ENCODE peak calls at places on chromosomes 11 and 22, in seven cellular contexts. One of them, this sample, is unnamed. For H3K4me1, the result is how much of the 10 kb centered on the place peaks cover.

GRCh38 chr22:16959345-16959930 is 48.6 kb downstream of the GAB4 start:
- DNase-seq in A549: no peak
- DNase-seq in transverse colon: no peak
- DNase-seq in DND-41: no peak
- DNase-seq in heart left ventricle: no peak
- DNase-seq in upper lobe of right lung: no peak
- DNase-seq in neuronal stem cell: no peak
- DNase-seq in this sample: no peak

GRCh38 chr11:16791494-16791961 is 53.1 kb downstream of the C11orf58 start:
- DNase-seq in upper lobe of right lung: no peak
- DNase-seq in neuronal stem cell: no peak
- DNase-seq in heart left ventricle: no peak
- DNase-seq in transverse colon: no peak
- DNase-seq in A549: peak
- DNase-seq in DND-41: no peak
- DNase-seq in this sample: no peak

GRCh38 chr11:2806351-2807058 is 79.1 kb downstream of the CDKN1C start:
- DNase-seq in neuronal stem cell: no peak
- DNase-seq in DND-41: no peak
- DNase-seq in A549: no peak
- DNase-seq in upper lobe of right lung: peak
- DNase-seq in heart left ventricle: peak
- DNase-seq in transverse colon: peak
- DNase-seq in this sample: peak

GRCh38 chr11:44563716-44564115 is 1.7 kb upstream of the CD82 start:
- DNase-seq in A549: no peak
- DNase-seq in transverse colon: no peak
- DNase-seq in DND-41: no peak
- DNase-seq in neuronal stem cell: no peak
- DNase-seq in heart left ventricle: no peak
- DNase-seq in upper lobe of right lung: no peak
- DNase-seq in this sample: no peak

GRCh38 chr11:110675548-110675947 is 36.7 kb downstream of the ARHGAP20 start:
- DNase-seq in transverse colon: no peak
- DNase-seq in neuronal stem cell: no peak
- DNase-seq in DND-41: no peak
- DNase-seq in upper lobe of right lung: no peak
- DNase-seq in A549: no peak
- DNase-seq in heart left ventricle: no peak
- DNase-seq in this sample: no peak

GRCh38 chr11:49302360-49302759 is 94.0 kb upstream of the FOLH1 start:
- DNase-seq in neuronal stem cell: no peak
- DNase-seq in A549: no peak
- DNase-seq in DND-41: no peak
- DNase-seq in upper lobe of right lung: no peak
- DNase-seq in heart left ventricle: no peak
- DNase-seq in transverse colon: no peak
- DNase-seq in this sample: no peak

GRCh38 chr22:45067731-45068130 is 57.9 kb upstream of the PHF21B start:
- DNase-seq in DND-41: no peak
- DNase-seq in neuronal stem cell: no peak
- DNase-seq in upper lobe of right lung: no peak
- DNase-seq in heart left ventricle: no peak
- DNase-seq in A549: no peak
- DNase-seq in transverse colon: no peak
- DNase-seq in this sample: no peak

GRCh38 chr11:28342704-28343103 is 234.5 kb downstream of the METTL15 start:
- DNase-seq in upper lobe of right lung: no peak
- DNase-seq in heart left ventricle: no peak
- DNase-seq in neuronal stem cell: no peak
- DNase-seq in DND-41: no peak
- DNase-seq in transverse colon: no peak
- DNase-seq in A549: peak
- DNase-seq in this sample: no peak

GRCh38 chr11:7673724-7674434 is 579 bp upstream of the CYB5R2 start:
- DNase-seq in heart left ventricle: no peak
- DNase-seq in neuronal stem cell: peak
- DNase-seq in transverse colon: peak
- DNase-seq in A549: no peak
- DNase-seq in upper lobe of right lung: peak
- DNase-seq in DND-41: no peak
- DNase-seq in this sample: peak

GRCh38 chr22:42342426-42343135 is 72.1 kb upstream of the TCF20 start:
- DNase-seq in DND-41: no peak
- DNase-seq in heart left ventricle: no peak
- DNase-seq in A549: no peak
- DNase-seq in neuronal stem cell: no peak
- DNase-seq in transverse colon: no peak
- DNase-seq in upper lobe of right lung: no peak
- DNase-seq in this sample: no peak

GRCh38 chr22:28773461-28773867 is 969 bp downstream of the CCDC117 start:
- DNase-seq in DND-41: no peak
- DNase-seq in A549: no peak
- DNase-seq in neuronal stem cell: no peak
- DNase-seq in upper lobe of right lung: no peak
- DNase-seq in transverse colon: no peak
- DNase-seq in heart left ventricle: no peak
- DNase-seq in this sample: no peak

GRCh38 chr11:67056267-67056639 is 394 bp upstream of the RHOD start:
- DNase-seq in DND-41: no peak
- DNase-seq in neuronal stem cell: no peak
- DNase-seq in heart left ventricle: no peak
- DNase-seq in upper lobe of right lung: no peak
- DNase-seq in transverse colon: no peak
- DNase-seq in A549: no peak
- DNase-seq in this sample: no peak

GRCh38 chr11:80980221-80980620 is 1539.4 kb upstream of the TENM4 start:
- DNase-seq in upper lobe of right lung: no peak
- DNase-seq in heart left ventricle: no peak
- DNase-seq in neuronal stem cell: no peak
- DNase-seq in DND-41: no peak
- DNase-seq in A549: peak
- DNase-seq in transverse colon: no peak
- DNase-seq in this sample: no peak

GRCh38 chr11:133020321-133020720 is 512.0 kb downstream of the OPCML start:
- DNase-seq in heart left ventricle: no peak
- DNase-seq in A549: no peak
- DNase-seq in transverse colon: no peak
- DNase-seq in neuronal stem cell: no peak
- DNase-seq in upper lobe of right lung: no peak
- DNase-seq in DND-41: no peak
- DNase-seq in this sample: no peak

GRCh38 chr11:74681686-74682651 is 49.3 kb downstream of the CHRDL2 start:
- DNase-seq in upper lobe of right lung: peak
- DNase-seq in neuronal stem cell: no peak
- DNase-seq in transverse colon: peak
- DNase-seq in DND-41: no peak
- DNase-seq in heart left ventricle: peak
- DNase-seq in A549: no peak
- DNase-seq in this sample: peak

GRCh38 chr11:65266210-65266609 is 4.4 kb downstream of the POLA2 start:
- DNase-seq in neuronal stem cell: no peak
- DNase-seq in heart left ventricle: no peak
- DNase-seq in DND-41: no peak
- DNase-seq in A549: no peak
- DNase-seq in upper lobe of right lung: no peak
- DNase-seq in transverse colon: no peak
- DNase-seq in this sample: no peak

GRCh38 chr11:121372028-121372427 is 79.5 kb downstream of the SC5D start:
- DNase-seq in A549: no peak
- DNase-seq in upper lobe of right lung: no peak
- DNase-seq in neuronal stem cell: no peak
- DNase-seq in transverse colon: no peak
- DNase-seq in DND-41: no peak
- DNase-seq in heart left ventricle: no peak
- DNase-seq in this sample: no peak

GRCh38 chr22:30188911-30189310 is 57.6 kb downstream of the LIF start:
- DNase-seq in neuronal stem cell: no peak
- DNase-seq in A549: no peak
- DNase-seq in DND-41: no peak
- DNase-seq in upper lobe of right lung: no peak
- DNase-seq in transverse colon: no peak
- DNase-seq in heart left ventricle: no peak
- DNase-seq in this sample: no peak

GRCh38 chr11:2892215-2893020 is 6.8 kb upstream of the CDKN1C start:
- DNase-seq in heart left ventricle: peak
- DNase-seq in A549: peak
- DNase-seq in upper lobe of right lung: peak
- DNase-seq in DND-41: peak
- DNase-seq in neuronal stem cell: peak
- DNase-seq in transverse colon: peak
- DNase-seq in this sample: peak

GRCh38 chr22:46977656-46978343 is 215.3 kb downstream of the TBC1D22A start:
- DNase-seq in A549: no peak
- DNase-seq in DND-41: no peak
- DNase-seq in heart left ventricle: no peak
- DNase-seq in transverse colon: no peak
- DNase-seq in upper lobe of right lung: no peak
- DNase-seq in neuronal stem cell: no peak
- DNase-seq in this sample: peak

DNA sequence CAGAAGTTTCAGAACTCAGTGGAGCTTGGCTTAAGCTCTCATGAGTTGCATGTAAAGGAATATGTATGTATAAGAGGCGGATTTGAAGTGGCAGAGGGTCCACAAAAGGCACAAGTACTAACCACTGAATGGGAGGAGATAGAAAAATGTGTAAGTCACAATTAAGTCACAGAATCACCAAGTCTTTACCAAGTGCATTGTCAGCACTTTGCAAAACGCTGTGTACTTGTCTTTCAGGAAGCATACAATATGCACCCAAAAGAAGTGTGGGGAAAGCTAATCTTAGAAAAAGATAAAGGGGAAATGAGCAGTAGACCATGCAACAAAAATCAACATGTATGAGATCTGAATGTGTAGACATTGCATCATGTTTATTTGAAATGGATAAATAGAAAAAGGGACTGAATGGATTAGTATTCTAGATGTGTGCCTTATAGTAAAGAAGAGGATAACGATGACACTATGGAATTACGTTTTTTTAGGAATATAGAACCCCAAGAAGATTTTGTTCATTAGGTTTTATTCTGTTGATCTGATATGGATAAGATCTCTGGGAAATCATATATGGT is 4.5 kb downstream of the CNTF start:
- DNase-seq in heart left ventricle: no peak
- DNase-seq in neuronal stem cell: no peak
- DNase-seq in A549: no peak
- DNase-seq in transverse colon: no peak
- DNase-seq in DND-41: no peak
- DNase-seq in upper lobe of right lung: no peak
- DNase-seq in this sample: no peak
- H3K27ac ChIP-seq in heart left ventricle: peak
- H3K27ac ChIP-seq in neuronal stem cell: no peak
- H3K27ac ChIP-seq in A549: no peak
- H3K27ac ChIP-seq in transverse colon: no peak
- H3K27ac ChIP-seq in DND-41: no peak
- H3K27ac ChIP-seq in upper lobe of right lung: no peak
- H3K27ac ChIP-seq in this sample: no peak

DNA sequence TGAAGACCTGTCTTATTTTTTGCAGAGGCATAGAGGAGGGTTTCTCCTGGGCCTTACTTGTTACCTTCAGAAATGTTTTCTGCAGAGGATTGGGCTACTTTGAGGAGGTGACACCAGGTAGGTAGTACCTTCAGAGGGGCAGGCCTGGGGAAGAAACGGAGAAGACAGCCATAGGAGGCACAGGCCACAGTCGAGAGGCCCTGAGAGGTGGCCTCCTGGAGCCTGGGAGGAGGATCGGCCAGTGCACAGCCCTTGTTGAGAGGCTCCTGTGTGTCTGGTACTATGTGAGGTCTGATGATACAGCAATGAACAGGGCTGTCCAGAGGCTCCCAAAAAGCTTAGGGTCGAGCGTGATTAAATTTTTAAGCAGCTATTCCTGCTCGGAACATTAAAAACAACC is 11.5 kb downstream of the GTPBP1 start:
- DNase-seq in transverse colon: no peak
- DNase-seq in neuronal stem cell: no peak
- DNase-seq in A549: no peak
- DNase-seq in DND-41: no peak
- DNase-seq in upper lobe of right lung: no peak
- DNase-seq in heart left ventricle: no peak
- DNase-seq in this sample: no peak
- H3K4me1 ChIP-seq in transverse colon: under half
- H3K4me1 ChIP-seq in neuronal stem cell: under half
- H3K4me1 ChIP-seq in A549: under half
- H3K4me1 ChIP-seq in DND-41: under half
- H3K4me1 ChIP-seq in upper lobe of right lung: under half
- H3K4me1 ChIP-seq in heart left ventricle: under half
- H3K4me1 ChIP-seq in this sample: under half

DNA sequence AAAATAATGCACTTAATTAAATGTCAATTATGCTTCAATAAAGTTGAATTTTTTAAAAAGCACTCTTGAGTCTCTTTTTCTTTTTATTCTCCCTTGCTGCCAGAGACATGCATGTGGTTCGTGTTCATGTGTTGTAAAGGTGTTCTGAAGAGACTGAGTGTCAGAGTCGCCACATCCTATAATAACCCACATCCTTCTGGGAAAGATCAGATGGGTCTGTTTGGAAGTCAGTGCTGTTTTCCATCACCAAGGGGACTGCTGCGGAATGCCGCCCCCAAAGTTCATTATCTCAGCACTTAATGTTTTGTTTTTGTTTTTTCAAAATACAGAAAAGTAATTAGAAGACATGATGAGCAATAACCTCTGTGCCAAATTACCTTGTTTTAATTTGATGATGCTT is 56.9 kb upstream of the EIF3M start:
- DNase-seq in upper lobe of right lung: no peak
- DNase-seq in A549: no peak
- DNase-seq in transverse colon: no peak
- DNase-seq in heart left ventricle: no peak
- DNase-seq in neuronal stem cell: no peak
- DNase-seq in DND-41: no peak
- DNase-seq in this sample: no peak
- H3K27ac ChIP-seq in upper lobe of right lung: no peak
- H3K27ac ChIP-seq in A549: no peak
- H3K27ac ChIP-seq in transverse colon: no peak
- H3K27ac ChIP-seq in heart left ventricle: no peak
- H3K27ac ChIP-seq in neuronal stem cell: no peak
- H3K27ac ChIP-seq in DND-41: no peak
- H3K27ac ChIP-seq in this sample: no peak

GRCh38 chr11:13011366-13012036 is 2.4 kb downstream of the RASSF10 start:
- DNase-seq in neuronal stem cell: no peak
- DNase-seq in A549: no peak
- DNase-seq in heart left ventricle: no peak
- DNase-seq in transverse colon: no peak
- DNase-seq in upper lobe of right lung: no peak
- DNase-seq in DND-41: no peak
- DNase-seq in this sample: no peak
- H3K4me1 ChIP-seq in neuronal stem cell: under half
- H3K4me1 ChIP-seq in A549: half or more
- H3K4me1 ChIP-seq in heart left ventricle: under half
- H3K4me1 ChIP-seq in transverse colon: under half
- H3K4me1 ChIP-seq in upper lobe of right lung: under half
- H3K4me1 ChIP-seq in DND-41: under half
- H3K4me1 ChIP-seq in this sample: half or more